ENCODE peak calls at places on chromosomes 7 and 10, in six cellular contexts. B is IMR-90, L is H9, H is HL-60, D is right cardiac atrium, Z is endodermal cell. P is an unnamed sample. For H3K27me3, the result is how much of the 10 kb centered on the place peaks cover.

GRCh38 chr10:43308986-43309385 is 42.1 kb upstream of the RASGEF1A start:
- DNase-seq in L (no peak), B (no peak), H (no peak), D (peak), Z (no peak), P (no peak)

GRCh38 chr7:28654111-28654510 is 241.8 kb downstream of the CREB5 start:
- DNase-seq in B (no peak), Z (no peak), D (no peak), H (no peak), L (no peak), P (no peak)

GRCh38 chr10:19498348-19499290 is 317.6 kb upstream of the PLXDC2 start:
- DNase-seq in D (peak), H (no peak), L (no peak), Z (no peak), B (peak), P (no peak)

GRCh38 chr10:33706191-33706590 is 371.7 kb upstream of the NRP1 start:
- DNase-seq in Z (no peak), B (peak), D (peak), L (no peak), H (no peak), P (no peak)

GRCh38 chr10:32315426-32315825 is 31.5 kb downstream of the EPC1 start:
- DNase-seq in B (no peak), L (no peak), D (no peak), H (no peak), Z (no peak), P (no peak)

GRCh38 chr10:107022600-107023354 is 141.7 kb downstream of the SORCS1 start:
- DNase-seq in H (no peak), Z (no peak), D (no peak), L (no peak), B (no peak), P (no peak)

GRCh38 chr7:150845471-150845870 is 6.8 kb upstream of the AOC1 start:
- DNase-seq in L (peak), H (no peak), Z (peak), B (no peak), D (peak), P (peak)

GRCh38 chr10:71526662-71527061 is 129.9 kb downstream of the CDH23 start:
- DNase-seq in B (no peak), Z (no peak), D (no peak), H (no peak), L (no peak), P (no peak)

GRCh38 chr7:132740176-132740575 is 163.9 kb upstream of the PLXNA4 start:
- DNase-seq in L (no peak), B (no peak), Z (no peak), H (no peak), D (no peak), P (no peak)

GRCh38 chr7:39525926-39526325 is 40.3 kb upstream of the YAE1 start:
- DNase-seq in Z (no peak), L (no peak), H (no peak), D (no peak), B (no peak), P (no peak)

GRCh38 chr10:14560794-14561765 is 213.6 kb downstream of the FAM107B start:
- DNase-seq in H (no peak), D (no peak), L (no peak), Z (no peak), B (no peak), P (no peak)

GRCh38 chr10:5364365-5364764 is 401 bp upstream of the UCN3 start:
- DNase-seq in D (no peak), B (no peak), L (no peak), H (no peak), Z (no peak), P (no peak)

GRCh38 chr7:19747740-19748339 is 25.6 kb downstream of the TMEM196 start:
- DNase-seq in L (no peak), B (peak), H (no peak), D (no peak), Z (no peak), P (no peak)

GRCh38 chr7:99344061-99344647 is 18.5 kb downstream of the ARPC1A start:
- DNase-seq in D (no peak), H (no peak), Z (no peak), L (no peak), B (no peak), P (no peak)

GRCh38 chr7:6453737-6454136 is 6.0 kb upstream of the DAGLB start:
- DNase-seq in H (no peak), B (peak), L (no peak), Z (no peak), D (no peak), P (no peak)

GRCh38 chr7:99707096-99707495 is 27.3 kb upstream of the CYP3A5 start:
- DNase-seq in B (peak), Z (no peak), L (no peak), H (no peak), D (no peak), P (no peak)

GRCh38 chr7:2820508-2820934 is 23.6 kb downstream of the GNA12 start:
- DNase-seq in L (no peak), H (no peak), D (peak), Z (no peak), B (peak), P (peak)

GRCh38 chr10:48232717-48233447 is 41.6 kb downstream of the FRMPD2 start:
- DNase-seq in D (no peak), H (no peak), L (peak), B (no peak), Z (no peak), P (no peak)

GRCh38 chr7:18916826-18917225 is 200.6 kb downstream of the TWIST1 start:
- DNase-seq in Z (no peak), B (no peak), H (no peak), D (no peak), L (no peak), P (no peak)

GRCh38 chr10:24262929-24263653 is 54.2 kb downstream of the KIAA1217 start:
- DNase-seq in H (no peak), Z (no peak), L (no peak), B (no peak), D (no peak), P (no peak)

GRCh38 chr10:31268616-31269303 is 50.3 kb upstream of the ZEB1 start:
- DNase-seq in L (no peak), D (no peak), Z (no peak), H (no peak), B (no peak), P (no peak)

GRCh38 chr10:132585732-132586722 is 48.4 kb downstream of the INPP5A start:
- DNase-seq in B (no peak), L (no peak), H (no peak), Z (no peak), D (peak), P (no peak)

GRCh38 chr10:72665925-72666324 is 26.0 kb upstream of the MCU start:
- DNase-seq in Z (no peak), B (peak), L (no peak), H (no peak), D (no peak), P (no peak)

GRCh38 chr10:27744478-27745379 is 890 bp downstream of the MKX start:
- DNase-seq in H (no peak), Z (no peak), L (peak), B (peak), D (peak), P (peak)
- H3K27me3 ChIP-seq in H (half or more), Z (half or more), L (half or more), B (half or more), D (under half), P (half or more)

DNA sequence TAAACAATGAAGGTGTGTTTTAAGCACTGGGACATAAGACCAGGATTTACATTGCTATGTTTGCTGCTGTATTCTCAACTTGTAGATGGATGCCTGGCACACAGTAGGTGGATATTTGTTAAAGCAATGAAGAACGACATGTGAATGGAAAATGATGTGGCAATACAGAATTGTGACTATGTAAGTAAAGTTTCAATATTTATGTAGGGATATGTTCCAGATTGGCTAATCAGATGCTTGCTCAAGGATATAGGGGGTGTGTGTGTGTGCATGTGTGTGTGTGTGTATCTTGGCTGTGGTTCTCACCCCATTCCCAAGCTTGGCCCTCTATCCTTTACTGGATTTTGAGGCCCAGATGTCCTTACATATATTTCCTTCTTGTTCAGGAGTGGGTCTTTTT is 42.7 kb upstream of the LAMB1 start:
- DNase-seq in B (peak), L (no peak), Z (no peak), H (no peak), D (no peak), P (no peak)
- H3K27ac ChIP-seq in B (no peak), L (no peak), Z (no peak), H (no peak), D (no peak), P (no peak)

DNA sequence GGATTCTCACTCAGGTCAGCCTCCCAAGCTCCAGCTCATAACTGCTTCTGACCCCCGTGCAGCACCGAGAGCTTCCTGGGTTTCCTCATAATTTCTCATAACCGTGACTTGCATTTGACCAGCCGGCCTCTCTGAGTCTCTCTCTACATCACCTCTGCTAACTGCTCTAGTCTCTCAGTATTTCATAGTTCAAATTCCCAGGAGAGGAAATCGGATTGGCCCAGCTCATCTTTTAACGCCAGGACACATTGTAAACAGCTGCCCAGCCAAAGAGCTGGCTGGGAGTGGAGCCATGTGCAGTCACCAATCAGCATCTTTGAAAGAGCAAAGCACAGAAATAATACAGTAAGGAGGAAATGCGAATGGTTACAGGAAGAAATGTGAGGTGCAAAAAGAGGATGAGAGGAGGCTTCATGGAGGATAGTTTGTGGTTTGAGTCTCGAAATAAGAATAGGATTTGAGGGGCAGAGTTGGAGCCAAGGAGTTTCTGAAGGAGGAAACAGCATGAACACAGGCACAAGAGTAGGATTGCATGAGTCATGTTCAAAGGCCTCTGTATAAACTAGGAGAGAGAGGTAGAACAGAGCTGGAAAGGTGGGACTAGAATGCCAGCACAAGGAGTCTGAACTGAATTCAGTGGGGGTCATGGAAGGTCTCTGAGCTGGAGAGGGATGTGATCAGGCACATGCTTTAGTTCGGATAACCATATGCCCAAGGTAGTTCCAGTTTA is 15.2 kb upstream of the LBX1 start:
- DNase-seq in D (no peak), H (no peak), Z (no peak), L (no peak), B (peak), P (no peak)
- H3K27me3 ChIP-seq in D (under half), H (under half), Z (half or more), L (under half), B (under half), P (half or more)

GRCh38 chr10:29603516-29603915 is 31.3 kb downstream of the SVIL start:
- DNase-seq in Z (peak), L (no peak), H (no peak), D (no peak), B (no peak), P (no peak)
- H3K27ac ChIP-seq in Z (no peak), L (no peak), H (no peak), D (no peak), B (no peak), P (no peak)

GRCh38 chr7:101177644-101178043 is 2.4 kb downstream of the NAT16 start:
- DNase-seq in H (no peak), B (no peak), Z (no peak), D (no peak), L (no peak), P (no peak)
- H3K27me3 ChIP-seq in H (half or more), B (half or more), Z (half or more), D (under half), L (under half), P (half or more)

DNA sequence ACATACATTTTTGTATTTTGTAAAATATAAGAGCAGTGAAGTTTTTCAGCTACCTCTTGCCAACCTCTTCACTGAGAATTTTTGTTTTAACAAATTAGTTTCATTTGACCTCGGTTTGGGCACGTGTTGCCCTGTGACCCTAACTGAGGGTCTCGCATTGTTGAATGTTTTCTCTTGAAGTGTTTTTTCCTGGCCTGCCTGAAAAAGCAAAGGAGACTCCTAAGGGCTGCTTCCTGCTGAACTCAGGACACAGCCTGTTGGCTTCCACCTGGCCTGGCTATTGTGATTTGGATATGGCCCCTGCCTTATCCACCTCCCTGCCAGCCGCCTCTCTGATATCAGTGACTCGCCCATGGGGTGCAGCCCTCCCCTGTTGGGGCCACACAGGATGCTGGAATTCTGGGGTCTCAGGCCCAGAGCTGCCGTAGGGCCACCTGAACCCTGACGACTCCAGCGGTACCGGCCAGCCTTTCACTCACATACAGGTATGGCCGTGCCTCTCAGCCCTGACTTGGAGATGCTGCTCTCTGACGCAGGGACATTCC is 58.8 kb upstream of the AQP1 start:
- DNase-seq in Z (no peak), B (no peak), H (no peak), L (no peak), D (no peak), P (no peak)
- H3K27ac ChIP-seq in Z (no peak), B (no peak), H (no peak), L (no peak), D (no peak), P (peak)

DNA sequence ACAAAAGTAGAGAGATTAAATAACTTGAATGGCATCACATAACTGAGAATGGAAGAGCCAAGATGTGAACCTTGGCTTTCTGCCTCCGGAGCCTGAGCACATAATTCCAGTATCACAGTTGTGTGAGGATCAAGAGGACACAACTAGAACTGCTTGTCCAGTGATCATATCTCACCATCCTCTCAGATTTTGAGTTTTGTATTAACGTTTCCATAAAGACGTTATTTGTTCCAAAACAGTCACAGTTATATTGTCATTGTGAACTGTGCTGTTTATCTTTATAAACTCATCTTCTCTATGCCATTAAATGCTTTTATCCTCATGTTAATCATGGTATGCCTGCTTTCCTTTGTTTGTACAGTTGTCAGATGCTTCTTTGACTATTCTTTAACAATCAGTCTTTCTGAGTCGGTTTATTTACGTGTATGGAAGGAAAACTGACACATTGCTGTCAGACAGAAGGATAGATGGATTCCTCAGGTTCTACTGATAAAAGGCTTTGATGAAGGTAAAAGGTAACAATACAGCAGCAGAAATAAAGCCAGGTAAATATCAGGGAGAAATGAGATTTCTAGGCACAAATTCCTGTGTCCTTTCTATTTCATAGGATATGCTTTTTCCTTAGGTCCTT is 92.1 kb upstream of the FAM13C start:
- DNase-seq in B (no peak), Z (no peak), D (no peak), H (no peak), L (no peak), P (no peak)
- H3K27me3 ChIP-seq in B (under half), Z (under half), D (under half), H (under half), L (under half), P (under half)

GRCh38 chr7:45069444-45070253 is 19.1 kb downstream of the NACAD start:
- DNase-seq in B (no peak), L (no peak), H (no peak), D (no peak), Z (no peak), P (no peak)

GRCh38 chr7:45073031-45073842 is 15.5 kb downstream of the NACAD start:
- DNase-seq in L (no peak), D (no peak), Z (no peak), B (no peak), H (no peak), P (peak)

GRCh38 chr7:45072131-45073030 is 16.4 kb downstream of the NACAD start:
- DNase-seq in Z (no peak), L (no peak), B (no peak), H (peak), D (no peak), P (no peak)

GRCh38 chr7:45070254-45070642 is 18.5 kb downstream of the NACAD start:
- DNase-seq in B (no peak), Z (no peak), L (no peak), H (no peak), D (no peak), P (peak)

DNA sequence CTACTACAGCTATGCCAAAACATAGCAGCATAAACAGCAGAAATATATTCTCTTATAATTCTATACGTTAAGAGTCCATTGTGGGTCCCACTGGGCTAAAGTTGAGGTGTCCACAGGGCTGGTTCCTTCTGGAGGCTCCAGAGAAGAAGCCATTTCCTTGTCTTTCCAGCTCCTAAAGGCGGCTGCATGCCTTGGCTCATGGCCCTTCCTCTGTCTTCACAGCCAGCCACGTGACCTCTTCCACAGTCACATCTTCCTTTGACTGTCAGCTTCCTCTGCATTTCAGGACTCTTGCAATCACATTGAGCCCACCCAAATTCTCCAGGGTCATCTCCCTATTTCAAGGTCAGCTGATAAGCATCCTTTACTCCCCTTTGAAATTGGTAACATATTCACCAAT is 17.2 kb downstream of the NACAD start:
- DNase-seq in Z (no peak), L (no peak), H (no peak), B (no peak), D (no peak), P (no peak)
- H3K27ac ChIP-seq in Z (no peak), L (no peak), H (peak), B (no peak), D (no peak), P (no peak)

GRCh38 chr7:1243290-1243963 is 10.8 kb downstream of the UNCX start:
- DNase-seq in H (no peak), Z (no peak), B (no peak), L (no peak), D (no peak), P (no peak)

GRCh38 chr7:1241510-1242128 is 8.9 kb downstream of the UNCX start:
- DNase-seq in Z (no peak), L (no peak), B (no peak), H (no peak), D (no peak), P (no peak)

GRCh38 chr7:1242129-1242572 is 9.5 kb downstream of the UNCX start:
- DNase-seq in L (no peak), Z (peak), D (no peak), B (no peak), H (no peak), P (no peak)

GRCh38 chr7:1243964-1244416 is 11.3 kb downstream of the UNCX start:
- DNase-seq in H (no peak), B (no peak), L (no peak), Z (peak), D (peak), P (no peak)

DNA sequence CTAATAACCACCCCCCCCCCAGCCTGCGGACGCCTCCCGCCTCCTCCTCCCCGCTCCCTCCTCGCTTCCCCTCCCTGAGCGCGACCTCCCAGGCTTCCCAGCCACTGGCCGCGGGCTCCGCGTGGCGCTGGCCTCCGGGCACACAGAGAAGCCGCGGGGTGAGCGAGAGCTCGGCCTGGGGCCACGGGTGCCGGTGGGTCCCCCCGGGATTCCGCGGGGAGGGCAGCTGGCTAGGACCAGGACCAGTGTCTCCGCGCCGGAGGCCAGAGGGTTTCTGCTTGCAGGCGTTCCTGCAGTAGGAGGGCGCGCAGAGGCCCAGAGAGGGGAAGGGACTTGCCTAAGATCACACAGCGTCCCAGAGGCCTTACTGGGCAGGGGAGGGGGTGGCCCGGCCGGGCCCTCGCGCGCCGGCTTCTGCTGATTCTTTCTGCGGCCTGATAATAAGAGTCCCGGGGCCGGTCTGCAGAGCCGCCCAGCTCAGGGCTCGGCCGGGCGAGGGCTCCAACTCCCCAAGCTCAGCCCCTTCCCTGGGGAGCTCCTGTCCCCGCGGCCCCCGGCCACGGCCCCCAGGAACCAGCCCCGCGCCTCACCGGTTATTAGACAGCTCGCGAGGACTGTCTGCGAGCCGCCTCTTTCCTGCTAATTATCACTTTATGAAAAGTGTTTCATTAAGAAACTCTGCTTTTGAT is 10.1 kb downstream of the UNCX start:
- DNase-seq in B (no peak), Z (peak), L (no peak), D (no peak), H (no peak), P (no peak)
- H3K27me3 ChIP-seq in B (half or more), Z (half or more), L (half or more), D (under half), H (half or more), P (half or more)

GRCh38 chr7:37757563-37757962 is 74.0 kb downstream of the GPR141 start:
- DNase-seq in L (no peak), H (no peak), Z (no peak), D (no peak), B (no peak), P (no peak)

GRCh38 chr7:37756797-37757551 is 73.4 kb downstream of the GPR141 start:
- DNase-seq in B (no peak), L (no peak), H (no peak), D (no peak), Z (no peak), P (no peak)

GRCh38 chr7:37758467-37758866 is 74.9 kb downstream of the GPR141 start:
- DNase-seq in Z (no peak), H (no peak), D (no peak), B (no peak), L (no peak), P (no peak)

GRCh38 chr7:37759519-37759918 is 76.0 kb downstream of the GPR141 start:
- DNase-seq in D (no peak), H (no peak), L (no peak), B (no peak), Z (no peak), P (no peak)
- H3K27ac ChIP-seq in D (no peak), H (no peak), L (no peak), B (no peak), Z (no peak), P (no peak)